ENCODE peak calls at places on chromosomes 4 and X, in four cellular contexts. E is HEK293T, R is iPS DF 6.9, D is KBM-7. W is an unnamed sample.

GRCh38 chr4:1246111-1246881 is 2.6 kb downstream of the CTBP1 start:
- DNase-seq in E (no peak), R (no peak), D (no peak), W (no peak)

GRCh38 chrX:123846598-123847038 is 13.2 kb upstream of the XIAP start:
- DNase-seq in E (no peak), R (no peak), D (no peak), W (no peak)

GRCh38 chr4:176538217-176538925 is 218.6 kb downstream of the SPCS3 start:
- DNase-seq in E (no peak), R (no peak), D (no peak), W (no peak)

GRCh38 chr4:41185614-41186609 is 28.4 kb downstream of the APBB2 start:
- DNase-seq in E (no peak), R (no peak), D (no peak), W (no peak)

GRCh38 chr4:47562297-47562696 is 77.2 kb downstream of the ATP10D start:
- DNase-seq in E (no peak), R (no peak), D (peak), W (peak)

GRCh38 chrX:6225307-6226052 is 3.2 kb downstream of the NLGN4X start:
- DNase-seq in E (no peak), R (no peak), D (no peak), W (peak)

GRCh38 chrX:67721321-67721720 is 177.5 kb downstream of the AR start:
- DNase-seq in E (no peak), R (no peak), D (no peak), W (no peak)

GRCh38 chr4:55363618-55364420 is 17.8 kb downstream of the SRD5A3 start:
- DNase-seq in E (no peak), R (no peak), D (no peak), W (no peak)

GRCh38 chr4:83599183-83599582 is 63.3 kb downstream of the GPAT3 start:
- DNase-seq in E (peak), R (no peak), D (peak), W (no peak)

GRCh38 chr4:27791640-27792039 is 931.0 kb downstream of the STIM2 start:
- DNase-seq in E (no peak), R (no peak), D (no peak), W (no peak)

GRCh38 chrX:53085661-53086229 is 3.6 kb downstream of the TSPYL2 start:
- DNase-seq in E (no peak), R (no peak), D (no peak), W (no peak)

GRCh38 chr4:170853422-170854021 is 763.8 kb upstream of the AADAT start:
- DNase-seq in E (peak), R (peak), D (peak), W (peak)